ENCODE peak calls at places on chromosomes 1 and 21, in ten cellular contexts. J, K, T, Z, Q, Y, M, I, C and A are unnamed samples.

GRCh38 chr21:44398499-44398898 is 45.1 kb downstream of the TRPM2 start:
- DNase-seq in J (no peak), K (no peak), T (no peak), Z (no peak), Q (no peak), Y (no peak), M (peak; percentile 21), I (no peak), C (no peak), A (no peak)

GRCh38 chr1:188194916-188195315 is 1366.2 kb downstream of the PLA2G4A start:
- DNase-seq in J (no peak), K (no peak), T (peak; percentile 55), Z (no peak), Q (no peak), Y (no peak), M (no peak), I (no peak), C (no peak), A (no peak)

GRCh38 chr1:158149175-158149574 is 31.5 kb upstream of the CD1D start:
- DNase-seq in J (no peak), K (no peak), T (no peak), Z (no peak), Q (no peak), Y (peak; percentile 36), M (no peak), I (no peak), C (no peak), A (peak; percentile 33)

GRCh38 chr1:207672525-207673130 is 27.7 kb downstream of the CR1L start:
- DNase-seq in J (no peak), K (peak; percentile 57), T (peak; percentile 48), Z (no peak), Q (no peak), Y (no peak), M (no peak), I (no peak), C (no peak), A (no peak)

GRCh38 chr1:214637722-214638473 is 34.9 kb downstream of the CENPF start:
- DNase-seq in J (no peak), K (peak; percentile 75), T (no peak), Z (no peak), Q (no peak), Y (no peak), M (no peak), I (no peak), C (peak; percentile 29), A (no peak)

GRCh38 chr1:19122668-19123067 is 87.4 kb downstream of the UBR4 start:
- DNase-seq in J (no peak), K (no peak), T (no peak), Z (no peak), Q (no peak), Y (no peak), M (no peak), I (no peak), C (no peak), A (peak; percentile 24)

GRCh38 chr1:155196103-155196892 is 11.4 kb downstream of the THBS3 start:
- DNase-seq in J (no peak), K (no peak), T (no peak), Z (no peak), Q (no peak), Y (peak; percentile 24), M (no peak), I (no peak), C (no peak), A (no peak)

GRCh38 chr1:109931189-109931672 is 20.6 kb downstream of the CSF1 start:
- DNase-seq in J (no peak), K (peak; percentile 85), T (peak; percentile 37), Z (no peak), Q (no peak), Y (peak; percentile 93), M (peak; percentile 33), I (peak; percentile 81), C (no peak), A (peak; percentile 85)

GRCh38 chr21:33434770-33435360 is 31.7 kb downstream of the IFNGR2 start:
- DNase-seq in J (no peak), K (peak; percentile 96), T (no peak), Z (peak; percentile 13), Q (no peak), Y (no peak), M (peak; percentile 44), I (no peak), C (peak; percentile 61), A (no peak)

GRCh38 chr1:237124856-237125462 is 83.0 kb downstream of the RYR2 start:
- DNase-seq in J (no peak), K (peak; percentile 9), T (no peak), Z (no peak), Q (no peak), Y (no peak), M (no peak), I (no peak), C (no peak), A (no peak)

GRCh38 chr1:56844709-56845108 is 9.9 kb upstream of the C8A start:
- DNase-seq in J (no peak), K (no peak), T (no peak), Z (no peak), Q (no peak), Y (no peak), M (no peak), I (no peak), C (no peak), A (no peak)

GRCh38 chr1:202038688-202039346 is 28.4 kb downstream of the ELF3 start:
- DNase-seq in J (no peak), K (no peak), T (no peak), Z (no peak), Q (no peak), Y (no peak), M (no peak), I (no peak), C (no peak), A (no peak)

GRCh38 chr1:36124404-36125128 is 456 bp downstream of the COL8A2 start:
- DNase-seq in J (no peak), K (no peak), T (no peak), Z (no peak), Q (no peak), Y (no peak), M (no peak), I (no peak), C (no peak), A (no peak)

GRCh38 chr21:46392921-46393320 is 65.8 kb upstream of the DIP2A start:
- DNase-seq in J (no peak), K (no peak), T (no peak), Z (no peak), Q (no peak), Y (peak; percentile 64), M (no peak), I (no peak), C (peak; percentile 27), A (peak; percentile 46)

GRCh38 chr1:2448098-2448445 is 28.0 kb upstream of the PLCH2 start:
- DNase-seq in J (no peak), K (no peak), T (peak; percentile 51), Z (no peak), Q (no peak), Y (no peak), M (no peak), I (no peak), C (no peak), A (no peak)

GRCh38 chr1:36737767-36738166 is 255.1 kb upstream of the CSF3R start:
- DNase-seq in J (no peak), K (no peak), T (peak; percentile 81), Z (no peak), Q (no peak), Y (no peak), M (no peak), I (no peak), C (no peak), A (no peak)

GRCh38 chr1:27603320-27603961 is 503 bp downstream of the AHDC1 start:
- DNase-seq in J (no peak), K (no peak), T (no peak), Z (no peak), Q (no peak), Y (peak; percentile 57), M (no peak), I (no peak), C (no peak), A (peak; percentile 49)

GRCh38 chr1:7885513-7886298 is 32.8 kb upstream of the UTS2 start:
- DNase-seq in J (peak; percentile 29), K (no peak), T (no peak), Z (no peak), Q (no peak), Y (no peak), M (no peak), I (no peak), C (no peak), A (no peak)

GRCh38 chr1:63843884-63844283 is 70.1 kb downstream of the ROR1 start:
- DNase-seq in J (no peak), K (no peak), T (no peak), Z (no peak), Q (no peak), Y (no peak), M (no peak), I (no peak), C (no peak), A (no peak)

GRCh38 chr1:218330043-218330623 is 15.0 kb upstream of the TGFB2 start:
- DNase-seq in J (no peak), K (peak; percentile 69), T (no peak), Z (no peak), Q (no peak), Y (no peak), M (no peak), I (no peak), C (no peak), A (no peak)

GRCh38 chr1:109531205-109531779 is 8.4 kb upstream of the GPR61 start:
- DNase-seq in J (no peak), K (no peak), T (no peak), Z (no peak), Q (no peak), Y (no peak), M (no peak), I (no peak), C (no peak), A (no peak)

GRCh38 chr1:53108646-53109580 is 33.5 kb downstream of the SLC1A7 start:
- DNase-seq in J (no peak), K (peak; percentile 25), T (no peak), Z (no peak), Q (no peak), Y (no peak), M (no peak), I (no peak), C (no peak), A (no peak)

GRCh38 chr1:56469640-56470371 is 109.6 kb downstream of the PLPP3 start:
- DNase-seq in J (no peak), K (peak; percentile 64), T (no peak), Z (no peak), Q (no peak), Y (no peak), M (no peak), I (no peak), C (no peak), A (no peak)

GRCh38 chr1:22208973-22209378 is 66.1 kb upstream of the WNT4 start:
- DNase-seq in J (no peak), K (no peak), T (no peak), Z (no peak), Q (no peak), Y (no peak), M (no peak), I (no peak), C (no peak), A (no peak)

GRCh38 chr1:9763914-9764313 is 59.9 kb downstream of the CLSTN1 start:
- DNase-seq in J (no peak), K (no peak), T (no peak), Z (no peak), Q (no peak), Y (no peak), M (no peak), I (no peak), C (no peak), A (no peak)